ENCODE peak calls at places on chromosomes 11 and 22, in eight cellular contexts. Y is activated naive CD4-positive, alpha-beta T cell treated with anti-CD3 and anti-CD28 coated beads for 36 hours; K is progenitor cell of endocrine pancreas; W is hypothalamus; Q is GM06990; H is posterior vena cava; T is left colon; L is T-helper 9 cell. C is an unnamed sample.

GRCh38 chr11:13883042-13883441 is 79.5 kb upstream of the SPON1 start:
- DNase-seq in Y (peak), K (no peak), W (no peak), Q (no peak), H (no peak), T (peak), L (no peak), C (no peak)

GRCh38 chr22:38744981-38745380 is 10.8 kb downstream of the SUN2 start:
- DNase-seq in Y (no peak), K (no peak), W (no peak), Q (no peak), H (no peak), T (no peak), L (no peak), C (no peak)

GRCh38 chr11:102924851-102925380 is 30.6 kb downstream of the MMP13 start:
- DNase-seq in Y (no peak), K (no peak), W (no peak), Q (no peak), H (no peak), T (no peak), L (no peak), C (no peak)

GRCh38 chr22:44925465-44926123 is 84.2 kb downstream of the PHF21B start:
- DNase-seq in Y (no peak), K (no peak), W (no peak), Q (no peak), H (peak), T (no peak), L (no peak), C (no peak)

GRCh38 chr22:32206774-32207758 is 2.2 kb upstream of the RFPL2 start:
- DNase-seq in Y (peak), K (no peak), W (no peak), Q (no peak), H (no peak), T (peak), L (no peak), C (peak)

GRCh38 chr22:46758867-46759290 is 3.6 kb upstream of the TBC1D22A start:
- DNase-seq in Y (peak), K (peak), W (no peak), Q (no peak), H (peak), T (no peak), L (no peak), C (peak)

GRCh38 chr11:35347921-35348331 is 71.4 kb downstream of the SLC1A2 start:
- DNase-seq in Y (no peak), K (no peak), W (no peak), Q (no peak), H (no peak), T (no peak), L (no peak), C (no peak)

GRCh38 chr11:33893711-33894401 is 2.0 kb upstream of the LMO2 start:
- DNase-seq in Y (peak), K (no peak), W (no peak), Q (peak), H (no peak), T (no peak), L (peak), C (no peak)

GRCh38 chr11:111944139-111944538 is 7.0 kb downstream of the DIXDC1 start:
- DNase-seq in Y (no peak), K (no peak), W (no peak), Q (no peak), H (no peak), T (no peak), L (no peak), C (no peak)

GRCh38 chr11:71086687-71087258 is 165.6 kb downstream of the SHANK2 start:
- DNase-seq in Y (peak), K (peak), W (no peak), Q (no peak), H (no peak), T (no peak), L (no peak), C (peak)

GRCh38 chr11:10394229-10395100 is 60.6 kb upstream of the AMPD3 start:
- DNase-seq in Y (no peak), K (no peak), W (no peak), Q (no peak), H (no peak), T (no peak), L (no peak), C (peak)

GRCh38 chr22:39130892-39131855 is 21.3 kb downstream of the CBX7 start:
- DNase-seq in Y (no peak), K (no peak), W (no peak), Q (no peak), H (peak), T (no peak), L (no peak), C (no peak)